ENCODE peak calls at places on chromosomes 3 and 15, in four cellular contexts. Q is SW480, V is epithelial cell of proximal tubule, G is ureter. W is an unnamed sample.

GRCh38 chr15:49383266-49383665 is 39.8 kb upstream of the FGF7 start:
- DNase-seq in V (no peak), Q (no peak), G (no peak), W (no peak)

GRCh38 chr3:155938409-155938808 is 68.0 kb downstream of the GMPS start:
- DNase-seq in Q (no peak), V (no peak), G (no peak), W (no peak)

GRCh38 chr3:42764561-42765295 is 8.3 kb downstream of the CCDC13 start:
- DNase-seq in G (no peak), V (no peak), Q (no peak), W (no peak)

GRCh38 chr3:111928613-111929012 is 50.2 kb upstream of the ABHD10 start:
- DNase-seq in G (no peak), V (no peak), Q (no peak), W (no peak)

GRCh38 chr3:34024447-34025240 is 226.2 kb downstream of the PDCD6IP start:
- DNase-seq in G (no peak), V (no peak), Q (no peak), W (no peak)

GRCh38 chr3:124629492-124629891 is 100.8 kb upstream of the UMPS start:
- DNase-seq in V (no peak), G (no peak), Q (no peak), W (no peak)

GRCh38 chr3:8741581-8742355 is 8.2 kb downstream of the CAV3 start:
- DNase-seq in Q (peak), V (no peak), G (no peak), W (no peak)

GRCh38 chr3:449711-450110 is 253.1 kb downstream of the CHL1 start:
- DNase-seq in Q (no peak), G (no peak), V (no peak), W (no peak)

GRCh38 chr3:171028025-171028778 is 1.7 kb upstream of the SLC2A2 start:
- DNase-seq in Q (peak), G (peak), V (peak), W (no peak)

GRCh38 chr15:57861805-57862586 is 155.5 kb downstream of the POLR2M start:
- DNase-seq in V (no peak), Q (peak), G (no peak), W (no peak)

GRCh38 chr15:70995383-70995965 is 102.8 kb downstream of the LRRC49 start:
- DNase-seq in G (no peak), Q (no peak), V (no peak), W (no peak)

GRCh38 chr15:38129531-38130199 is 123.0 kb upstream of the SPRED1 start:
- DNase-seq in V (peak), G (peak), Q (no peak), W (no peak)

GRCh38 chr3:31343075-31343474 is 189.7 kb upstream of the STT3B start:
- DNase-seq in Q (no peak), V (no peak), G (no peak), W (no peak)

GRCh38 chr15:41827290-41827879 is 507 bp upstream of the JMJD7 start:
- DNase-seq in V (no peak), G (no peak), Q (no peak), W (no peak)

GRCh38 chr3:74624301-74624700 is 9.8 kb upstream of the CNTN3 start:
- DNase-seq in V (no peak), Q (no peak), G (no peak), W (no peak)

GRCh38 chr15:67863442-67863987 is 23.7 kb upstream of the RNU6-1 start:
- DNase-seq in G (peak), V (no peak), Q (peak), W (peak)

GRCh38 chr15:25739687-25740121 is 123.4 kb downstream of the ATP10A start:
- DNase-seq in V (no peak), G (no peak), Q (peak), W (no peak)

GRCh38 chr3:128515967-128516366 is 23.0 kb upstream of the GATA2 start:
- DNase-seq in Q (no peak), V (no peak), G (no peak), W (no peak)

GRCh38 chr15:49860101-49860500 is 239.3 kb downstream of the DTWD1 start:
- DNase-seq in V (no peak), Q (no peak), G (no peak), W (no peak)

GRCh38 chr3:122773856-122774535 is 19.6 kb downstream of the HSPBAP1 start:
- DNase-seq in G (no peak), V (no peak), Q (no peak), W (no peak)

GRCh38 chr3:65174713-65175112 is 486.9 kb upstream of the ADAMTS9 start:
- DNase-seq in Q (no peak), V (no peak), G (no peak), W (no peak)

GRCh38 chr3:95717048-95717447 is 1097.3 kb upstream of the EPHA6 start:
- DNase-seq in G (no peak), V (no peak), Q (no peak), W (no peak)

GRCh38 chr3:177776656-177777055 is 579.4 kb upstream of the TBL1XR1 start:
- DNase-seq in V (peak), G (no peak), Q (peak), W (no peak)

GRCh38 chr15:33083232-33084006 is 111.1 kb downstream of the FMN1 start:
- DNase-seq in Q (no peak), V (no peak), G (no peak), W (no peak)

GRCh38 chr15:49824700-49825099 is 203.9 kb downstream of the DTWD1 start:
- DNase-seq in Q (peak), V (no peak), G (no peak), W (no peak)

GRCh38 chr15:93987068-93987467 is 244.3 kb upstream of the MCTP2 start:
- DNase-seq in V (no peak), G (no peak), Q (no peak), W (no peak)

GRCh38 chr3:95302044-95302443 is 1239.2 kb downstream of the NSUN3 start:
- DNase-seq in G (no peak), Q (no peak), V (peak), W (no peak)

W was measured in spleen.